ENCODE peak calls at places on chromosomes 11 and 22, in four cellular contexts. S is K562, F is GM12878, W is HL-60. U is an unnamed sample.
A peak's percentile ranks its signal among the peaks of the same experiment; 100 is the strongest.

GRCh38 chr11:122020902-122021301 is 95.1 kb downstream of the BLID start:
- DNase-seq in W (no peak), F (no peak), S (no peak), U (no peak)

GRCh38 chr11:15867886-15868285 is 488.5 kb downstream of the SOX6 start:
- DNase-seq in W (no peak), S (no peak), F (no peak), U (no peak)

GRCh38 chr11:71562120-71562519 is 3.2 kb upstream of the KRTAP5-10 start:
- DNase-seq in F (no peak), S (no peak), W (no peak), U (no peak)

GRCh38 chr11:9808943-9809342 is 145.1 kb downstream of the SWAP70 start:
- DNase-seq in S (no peak), F (no peak), W (no peak), U (no peak)

GRCh38 chr11:130269544-130269943 is 45.2 kb downstream of the ZBTB44 start:
- DNase-seq in W (no peak), S (no peak), F (peak; percentile 45), U (no peak)

GRCh38 chr22:45696227-45696626 is 24.6 kb downstream of the ATXN10 start:
- DNase-seq in W (no peak), S (no peak), F (no peak), U (peak; percentile 15)

GRCh38 chr22:43811777-43812148 is 342 bp downstream of the EFCAB6 start:
- DNase-seq in F (no peak), S (no peak), W (no peak), U (no peak)

GRCh38 chr11:115459563-115459962 is 44.7 kb downstream of the CADM1 start:
- DNase-seq in F (no peak), W (no peak), S (no peak), U (no peak)

GRCh38 chr11:20672575-20672974 is 3.2 kb downstream of the NELL1 start:
- DNase-seq in S (peak; percentile 21), F (no peak), W (no peak), U (no peak)

GRCh38 chr11:32838505-32839274 is 9.0 kb downstream of the PRRG4 start:
- DNase-seq in F (no peak), S (no peak), W (no peak), U (no peak)

GRCh38 chr11:120660024-120660565 is 148.5 kb downstream of the GRIK4 start:
- DNase-seq in F (no peak), S (peak; percentile 76), W (peak; percentile 21), U (peak; percentile 49)

GRCh38 chr22:30027791-30028190 is 52.5 kb upstream of the HORMAD2 start:
- DNase-seq in W (no peak), F (no peak), S (no peak), U (no peak)

GRCh38 chr11:33040127-33040861 is 922 bp downstream of the TCP11L1 start:
- DNase-seq in W (no peak), S (no peak), F (no peak), U (peak; percentile 26)

GRCh38 chr22:40036591-40037225 is 42.0 kb downstream of the FAM83F start:
- DNase-seq in W (peak; percentile 76), F (no peak), S (peak; percentile 63), U (peak; percentile 54)

GRCh38 chr22:49326558-49326957 is 501.1 kb downstream of the BRD1 start:
- DNase-seq in W (no peak), S (no peak), F (no peak), U (no peak)

GRCh38 chr11:40514124-40514523 is 945.3 kb downstream of the LRRC4C start:
- DNase-seq in W (no peak), S (no peak), F (no peak), U (no peak)

GRCh38 chr11:99766816-99767215 is 746.1 kb downstream of the CNTN5 start:
- DNase-seq in W (no peak), F (no peak), S (no peak), U (no peak)

GRCh38 chr11:60098508-60098907 is 10.0 kb downstream of the MS4A2 start:
- DNase-seq in S (no peak), W (no peak), F (no peak), U (no peak)

GRCh38 chr11:111916768-111917167 is 1.9 kb upstream of the C11orf52 start:
- DNase-seq in F (no peak), W (no peak), S (no peak), U (no peak)

GRCh38 chr11:73907191-73907590 is 30.4 kb downstream of the PAAF1 start:
- DNase-seq in S (peak; percentile 53), F (no peak), W (peak; percentile 91), U (no peak)

GRCh38 chr22:37616205-37617083 is 7.8 kb downstream of the GGA1 start:
- DNase-seq in W (no peak), S (no peak), F (no peak), U (peak; percentile 10)

GRCh38 chr11:128036556-128037093 is 550.7 kb downstream of the ETS1 start:
- DNase-seq in W (no peak), F (no peak), S (no peak), U (no peak)

GRCh38 chr11:32892355-32893090 is at the start of gene QSER1:
- DNase-seq in S (peak; percentile 89), F (no peak), W (peak; percentile 63), U (peak; percentile 77)

GRCh38 chr11:118696673-118697226 is 17.3 kb upstream of the TREH start:
- DNase-seq in S (no peak), W (no peak), F (no peak), U (no peak)

GRCh38 chr22:40323681-40324083 is 22.6 kb upstream of the ADSL start:
- DNase-seq in W (no peak), S (no peak), F (no peak), U (no peak)

GRCh38 chr11:27349919-27350318 is 13.1 kb downstream of the CCDC34 start:
- DNase-seq in W (no peak), S (no peak), F (no peak), U (no peak)

GRCh38 chr11:111531687-111532364 is 8.7 kb upstream of the LAYN start:
- DNase-seq in S (no peak), F (peak; percentile 8), W (peak; percentile 50), U (no peak)

GRCh38 chr11:122663764-122664163 is 8.2 kb downstream of the UBASH3B start:
- DNase-seq in S (no peak), F (no peak), W (peak; percentile 61), U (no peak)

DNA sequence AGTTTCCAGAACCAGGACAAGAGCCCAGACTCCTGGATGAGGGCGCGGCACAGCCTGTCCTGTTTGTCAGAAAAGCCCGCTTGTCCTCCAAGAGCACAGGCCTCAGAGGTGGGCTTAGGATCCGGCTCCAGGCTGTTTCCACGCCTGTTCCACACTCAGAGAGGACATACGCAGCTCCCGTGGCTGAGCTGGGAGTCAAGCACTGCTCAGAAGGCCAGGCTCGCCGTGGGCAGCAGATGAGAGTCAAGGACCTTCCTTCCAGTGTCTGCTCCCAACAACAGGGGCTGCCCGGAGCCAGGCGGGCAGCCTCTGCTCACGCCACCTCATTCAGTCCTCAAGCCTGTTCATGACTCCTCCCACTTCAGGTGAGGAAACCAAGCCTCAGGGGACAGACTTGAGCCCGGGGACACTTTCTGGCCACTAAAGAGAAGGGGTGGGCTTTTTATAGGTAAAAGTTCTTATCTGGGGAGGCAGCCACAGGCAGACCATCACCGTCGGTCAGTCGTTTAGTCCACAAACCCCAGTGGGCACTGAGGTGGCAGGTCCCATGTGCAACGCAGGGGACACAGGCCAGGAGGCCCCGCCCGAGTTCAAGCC is 3.8 kb downstream of the CYB5R3 start:
- DNase-seq in F (no peak), S (no peak), W (no peak), U (no peak)
- TF ChIP-seq SPI1 in F (no peak), S (no peak), W (no peak), U (no peak)

DNA sequence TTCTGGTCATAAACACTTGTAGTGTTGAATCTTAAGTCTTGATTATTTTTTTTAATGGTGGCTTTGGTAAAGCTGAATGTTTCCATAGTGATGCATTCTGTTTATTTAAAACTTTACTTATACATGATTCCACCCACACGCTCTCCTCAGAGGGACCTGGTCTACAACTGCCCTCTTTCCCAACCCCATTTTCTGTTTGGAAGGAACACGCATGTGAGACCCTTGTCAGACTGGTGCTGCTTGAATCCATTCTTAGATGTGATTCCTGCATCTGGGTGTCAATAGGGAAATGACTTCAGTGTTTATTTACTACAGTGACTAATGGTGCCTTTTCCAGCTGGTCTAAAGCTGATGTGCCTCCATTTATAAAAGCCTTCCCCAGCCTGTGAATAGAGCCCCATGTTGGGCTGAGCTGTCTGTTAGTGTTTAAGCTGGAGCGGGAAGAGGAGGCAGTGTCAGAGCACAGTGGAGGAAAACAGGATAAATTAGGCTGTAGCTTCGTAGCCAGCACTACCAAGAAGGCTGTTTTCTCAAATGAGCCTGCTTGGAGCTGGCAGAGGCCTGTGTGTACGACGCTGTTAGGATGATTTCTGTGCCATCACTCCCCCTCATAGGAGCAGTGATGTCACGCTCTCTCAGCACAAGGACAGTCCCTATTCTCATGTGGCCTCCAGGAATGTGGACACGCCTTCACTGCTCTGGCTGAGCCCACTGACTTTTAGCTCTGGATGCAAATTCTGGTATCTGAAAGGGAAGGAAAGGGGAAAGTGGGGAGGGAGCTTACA is 18.9 kb upstream of the C11orf96 start:
- DNase-seq in S (no peak), F (no peak), W (no peak), U (no peak)
- TF ChIP-seq POLR2AphosphoS5 in S (no peak), F (no peak), W (no peak), U (no peak)

GRCh38 chr11:134683860-134684259 is 271.8 kb upstream of the B3GAT1 start:
- DNase-seq in S (no peak), W (no peak), F (no peak), U (no peak)

GRCh38 chr11:134684576-134684975 is 272.5 kb upstream of the B3GAT1 start:
- DNase-seq in S (no peak), W (no peak), F (no peak), U (no peak)

GRCh38 chr11:134685981-134686380 is 273.9 kb upstream of the B3GAT1 start:
- DNase-seq in W (no peak), S (no peak), F (no peak), U (no peak)

GRCh38 chr11:134679592-134679991 is 267.6 kb upstream of the B3GAT1 start:
- DNase-seq in S (no peak), F (no peak), W (no peak), U (no peak)

DNA sequence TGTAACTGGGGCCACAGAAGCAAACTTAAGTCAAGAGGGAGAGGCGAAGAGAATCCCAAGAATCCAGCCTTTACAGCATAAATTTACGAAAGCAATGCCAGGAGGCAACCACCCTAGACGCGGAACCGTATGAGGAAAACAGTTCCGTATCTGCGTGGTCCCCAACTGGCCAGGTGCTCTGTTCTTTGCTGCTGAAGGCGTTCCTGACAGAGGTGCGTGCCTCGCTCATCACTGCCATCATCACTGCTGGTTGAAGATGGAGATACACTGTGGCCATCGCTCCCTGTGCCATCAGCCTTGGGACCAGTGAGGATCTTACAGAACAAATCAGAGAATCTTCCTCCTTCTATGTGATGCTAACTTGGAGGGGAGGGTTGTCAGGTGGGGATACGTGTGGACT is 270.5 kb upstream of the B3GAT1 start:
- DNase-seq in F (no peak), S (no peak), W (no peak), U (no peak)
- TF ChIP-seq SPI1 in F (no peak), S (no peak), W (no peak), U (no peak)

GRCh38 chr11:65013692-65014145 is 241 bp upstream of the ARL2 start:
- DNase-seq in S (peak; percentile 87), F (peak; percentile 69), W (peak; percentile 92), U (peak; percentile 96)
- TF ChIP-seq POLR2AphosphoS5 in S (no peak), F (no peak), W (no peak), U (no peak)

U was measured in GM12891.